ENCODE peak calls at places on chromosomes 3 and 15, in six cellular contexts. Q, L, C, X, D and M are unnamed samples. For H3K27me3, the result is how much of the 10 kb centered on the place peaks cover.

GRCh38 chr3:127820871-127821853 is 1.2 kb downstream of the MGLL start:
- DNase-seq in Q (no peak), L (peak), C (peak), X (no peak), D (no peak), M (no peak)

GRCh38 chr3:47855461-47856383 is 52.8 kb downstream of the DHX30 start:
- DNase-seq in Q (no peak), L (no peak), C (no peak), X (peak), D (no peak), M (no peak)

GRCh38 chr15:66798426-66799061 is 96.5 kb downstream of the SMAD6 start:
- DNase-seq in Q (no peak), L (no peak), C (no peak), X (no peak), D (no peak), M (no peak)

GRCh38 chr15:85910796-85911195 is 116.1 kb upstream of the KLHL25 start:
- DNase-seq in Q (no peak), L (no peak), C (no peak), X (peak), D (no peak), M (no peak)

GRCh38 chr3:159964166-159964973 is 24.3 kb upstream of the IL12A start:
- DNase-seq in Q (no peak), L (no peak), C (no peak), X (no peak), D (no peak), M (no peak)

GRCh38 chr3:56878046-56878445 is 76.3 kb upstream of the ARHGEF3 start:
- DNase-seq in Q (no peak), L (no peak), C (peak), X (no peak), D (peak), M (no peak)

GRCh38 chr3:53109190-53109589 is 21.0 kb downstream of the RFT1 start:
- DNase-seq in Q (no peak), L (no peak), C (no peak), X (no peak), D (no peak), M (peak)

GRCh38 chr3:78895528-78895927 is 872.3 kb downstream of the ROBO1 start:
- DNase-seq in Q (no peak), L (no peak), C (no peak), X (no peak), D (no peak), M (no peak)

GRCh38 chr15:72503147-72503546 is 29.0 kb downstream of the ARIH1 start:
- DNase-seq in Q (no peak), L (no peak), C (no peak), X (no peak), D (no peak), M (no peak)

GRCh38 chr15:95409924-95410323 is 920.6 kb upstream of the NR2F2 start:
- DNase-seq in Q (peak), L (no peak), C (no peak), X (no peak), D (peak), M (no peak)

GRCh38 chr15:37764733-37765191 is 169.7 kb upstream of the TMCO5A start:
- DNase-seq in Q (peak), L (peak), C (no peak), X (no peak), D (no peak), M (no peak)

GRCh38 chr15:73284073-73284472 is 84.7 kb downstream of the HCN4 start:
- DNase-seq in Q (no peak), L (no peak), C (no peak), X (no peak), D (no peak), M (no peak)

GRCh38 chr3:106610362-106610997 is 741.7 kb upstream of the CBLB start:
- DNase-seq in Q (no peak), L (no peak), C (no peak), X (no peak), D (no peak), M (no peak)

GRCh38 chr3:99640214-99640851 is 1.9 kb downstream of the COL8A1 start:
- DNase-seq in Q (no peak), L (no peak), C (no peak), X (no peak), D (no peak), M (no peak)

GRCh38 chr3:99641480-99641879 is 3.1 kb downstream of the COL8A1 start:
- DNase-seq in Q (no peak), L (no peak), C (no peak), X (no peak), D (no peak), M (no peak)

GRCh38 chr3:99637381-99638111 is 848 bp upstream of the COL8A1 start:
- DNase-seq in Q (no peak), L (no peak), C (peak), X (no peak), D (no peak), M (peak)

GRCh38 chr3:99638244-99638948 is at the start of gene COL8A1:
- DNase-seq in Q (no peak), L (peak), C (peak), X (peak), D (no peak), M (peak)

DNA sequence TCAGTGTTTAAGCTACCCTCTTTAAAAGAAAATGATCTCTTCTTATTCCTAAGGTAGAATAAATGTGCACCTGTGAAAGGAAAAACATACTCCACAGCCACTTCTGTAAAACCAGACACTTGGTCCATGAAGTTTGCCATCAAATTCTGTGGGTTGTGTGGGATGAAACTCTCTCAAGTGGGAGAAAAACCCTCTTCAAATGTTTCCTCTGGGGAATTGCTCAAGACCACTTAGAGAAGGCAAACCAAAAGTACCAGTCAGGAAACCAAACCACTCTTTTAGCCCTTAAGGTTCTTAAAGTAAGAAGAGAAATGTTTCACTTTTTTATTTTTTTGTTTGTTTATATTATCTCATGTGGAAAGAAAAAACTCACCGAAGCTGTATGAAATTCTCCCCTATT is 1.2 kb downstream of the COL8A1 start:
- DNase-seq in Q (no peak), L (no peak), C (no peak), X (no peak), D (no peak), M (no peak)
- H3K4me3 ChIP-seq in Q (no peak), L (no peak), C (peak), X (peak), D (no peak), M (peak)

GRCh38 chr15:33551860-33552259 is 241.1 kb downstream of the RYR3 start:
- DNase-seq in Q (no peak), L (no peak), C (no peak), X (no peak), D (no peak), M (no peak)

GRCh38 chr15:33543957-33544356 is 233.2 kb downstream of the RYR3 start:
- DNase-seq in Q (no peak), L (no peak), C (no peak), X (no peak), D (no peak), M (no peak)

GRCh38 chr15:33540174-33540573 is 229.4 kb downstream of the RYR3 start:
- DNase-seq in Q (no peak), L (no peak), C (no peak), X (no peak), D (no peak), M (no peak)

GRCh38 chr15:33547876-33548275 is 237.1 kb downstream of the RYR3 start:
- DNase-seq in Q (peak), L (no peak), C (no peak), X (no peak), D (no peak), M (peak)

GRCh38 chr15:33545866-33546265 is 235.1 kb downstream of the RYR3 start:
- DNase-seq in Q (no peak), L (no peak), C (no peak), X (no peak), D (no peak), M (no peak)
- H3K27me3 ChIP-seq in Q (under half), L (under half), C (under half), X (under half), D (under half), M (under half)

GRCh38 chr3:9158865-9159630 is 90.4 kb downstream of the SRGAP3 start:
- DNase-seq in Q (no peak), L (no peak), C (no peak), X (no peak), D (no peak), M (no peak)

GRCh38 chr3:9156604-9157003 is 92.8 kb downstream of the SRGAP3 start:
- DNase-seq in Q (no peak), L (no peak), C (no peak), X (no peak), D (no peak), M (no peak)

GRCh38 chr3:9153763-9154601 is 95.5 kb downstream of the SRGAP3 start:
- DNase-seq in Q (no peak), L (no peak), C (peak), X (no peak), D (no peak), M (no peak)

GRCh38 chr3:9161298-9161697 is 88.1 kb downstream of the SRGAP3 start:
- DNase-seq in Q (no peak), L (no peak), C (no peak), X (no peak), D (no peak), M (no peak)

GRCh38 chr3:9157651-9158383 is 91.6 kb downstream of the SRGAP3 start:
- DNase-seq in Q (no peak), L (no peak), C (no peak), X (no peak), D (no peak), M (no peak)
- H3K4me3 ChIP-seq in Q (no peak), L (no peak), C (no peak), X (no peak), D (no peak), M (no peak)

DNA sequence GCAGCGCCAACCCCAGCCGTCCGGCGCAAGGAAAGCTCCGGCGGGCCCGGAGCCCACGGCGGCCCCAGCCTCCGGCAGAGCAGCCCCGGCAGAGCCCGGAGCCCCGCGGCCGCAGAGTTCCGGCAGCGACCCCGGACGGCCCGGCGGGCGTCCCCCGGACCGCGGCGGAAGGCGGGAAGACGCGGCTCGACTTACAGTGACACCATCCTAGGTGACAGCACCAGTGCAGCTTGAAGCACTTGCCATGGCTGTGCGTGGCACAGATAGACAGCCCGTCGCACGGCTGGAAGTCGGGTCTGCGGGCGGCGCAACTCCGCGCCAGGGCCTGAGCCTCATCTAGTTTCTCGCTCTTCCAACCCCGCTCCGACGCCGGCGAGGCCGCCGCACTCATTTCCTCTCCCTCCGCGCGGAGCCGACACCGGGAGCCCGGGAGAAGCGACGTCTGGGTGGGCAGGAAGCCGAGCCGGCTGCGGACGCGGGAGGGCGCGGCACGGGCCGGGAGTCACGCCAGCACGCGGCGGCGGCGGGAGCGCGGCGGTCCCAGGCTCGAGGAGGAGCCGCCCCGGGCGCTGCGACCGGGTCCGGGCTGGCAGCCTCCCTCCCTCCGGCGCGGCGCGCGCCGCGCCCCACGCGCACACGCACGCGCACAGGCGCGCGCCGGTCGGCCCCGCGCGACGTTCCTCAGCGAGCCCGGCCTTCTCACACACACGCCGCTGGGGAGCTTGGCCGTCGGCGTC is at the start of gene C3orf70:
- DNase-seq in Q (peak), L (peak), C (peak), X (peak), D (peak), M (no peak)
- H3K27me3 ChIP-seq in Q (under half), L (under half), C (under half), X (under half), D (under half), M (under half)

GRCh38 chr15:79432345-79433311 is 492 bp downstream of the MINAR1 start:
- DNase-seq in Q (no peak), L (no peak), C (no peak), X (no peak), D (no peak), M (no peak)
- H3K4me3 ChIP-seq in Q (no peak), L (peak), C (peak), X (peak), D (no peak), M (peak)